ENCODE peak calls at places on chromosomes 4 and X, in seven cellular contexts. Q is ovary, H is uterus, A is upper lobe of left lung, D is tibial nerve, P is lower leg skin, V is heart left ventricle. N is an unnamed sample.

GRCh38 chr4:63459329-63459728 is 949.9 kb downstream of the TECRL start:
- DNase-seq in A (no peak), H (no peak), Q (no peak), P (no peak), V (no peak), D (no peak), N (no peak)

GRCh38 chr4:154308207-154308606 is 183.4 kb downstream of the DCHS2 start:
- DNase-seq in A (no peak), Q (no peak), D (no peak), V (no peak), H (no peak), P (no peak), N (no peak)

GRCh38 chrX:100615015-100615414 is 21.6 kb downstream of the TSPAN6 start:
- DNase-seq in Q (peak; percentile 48), D (peak; percentile 7), A (no peak), H (no peak), V (peak; percentile 6), P (no peak), N (peak; percentile 49)

GRCh38 chr4:176792348-176793059 is at the start of gene VEGFC:
- DNase-seq in A (peak; percentile 91), V (peak; percentile 71), P (peak; percentile 32), H (peak; percentile 55), Q (peak; percentile 46), D (no peak), N (peak; percentile 46)

GRCh38 chrX:111283446-111283845 is 13.2 kb upstream of the CAPN6 start:
- DNase-seq in Q (no peak), V (no peak), H (no peak), P (no peak), A (no peak), D (no peak), N (no peak)

GRCh38 chr4:28822163-28822562 is 1898.0 kb upstream of the PCDH7 start:
- DNase-seq in P (no peak), D (no peak), A (no peak), H (no peak), Q (no peak), V (no peak), N (no peak)

GRCh38 chr4:154010377-154010776 is 221.5 kb upstream of the SFRP2 start:
- DNase-seq in Q (no peak), P (peak; percentile 42), H (peak; percentile 83), A (no peak), D (no peak), V (no peak), N (no peak)

GRCh38 chr4:21768349-21769310 is 179.9 kb downstream of the KCNIP4 start:
- DNase-seq in H (no peak), V (no peak), P (no peak), Q (no peak), A (no peak), D (no peak), N (no peak)

GRCh38 chrX:100647095-100647494 is 3.1 kb downstream of the SRPX2 start:
- DNase-seq in V (no peak), Q (peak; percentile 33), H (peak; percentile 33), P (no peak), D (no peak), A (no peak), N (no peak)

GRCh38 chr4:17895481-17895880 is 84.7 kb downstream of the NCAPG start:
- DNase-seq in Q (no peak), A (no peak), V (no peak), D (no peak), P (no peak), H (no peak), N (no peak)

GRCh38 chr4:158446106-158446505 is 75.6 kb upstream of the RXFP1 start:
- DNase-seq in D (no peak), Q (no peak), P (no peak), H (no peak), V (no peak), A (no peak), N (no peak)

GRCh38 chr4:8504279-8505007 is 63.9 kb downstream of the TRMT44 start:
- DNase-seq in Q (peak; percentile 50), A (no peak), D (no peak), H (peak; percentile 22), V (no peak), P (no peak), N (no peak)

GRCh38 chr4:111854494-111855087 is 290.7 kb upstream of the FAM241A start:
- DNase-seq in A (no peak), H (no peak), P (no peak), V (no peak), D (no peak), Q (no peak), N (no peak)

GRCh38 chrX:22135171-22135711 is 103.1 kb downstream of the PHEX start:
- DNase-seq in D (no peak), V (no peak), H (no peak), A (no peak), Q (no peak), P (peak; percentile 19), N (no peak)

GRCh38 chr4:8125526-8126056 is 33.0 kb downstream of the ABLIM2 start:
- DNase-seq in V (no peak), D (no peak), Q (no peak), A (no peak), P (no peak), H (no peak), N (no peak)

GRCh38 chr4:167274346-167274745 is 40.1 kb upstream of the SPOCK3 start:
- DNase-seq in H (no peak), D (no peak), V (no peak), P (no peak), Q (no peak), A (no peak), N (no peak)

GRCh38 chr4:77152421-77152820 is 4.6 kb upstream of the CCNG2 start:
- DNase-seq in A (no peak), H (no peak), P (no peak), V (no peak), Q (no peak), D (no peak), N (no peak)

GRCh38 chr4:133759428-133759827 is 442.2 kb downstream of the PABPC4L start:
- DNase-seq in V (no peak), D (no peak), H (no peak), P (no peak), A (no peak), Q (no peak), N (no peak)

GRCh38 chr4:143381171-143382118 is 44.8 kb downstream of the GAB1 start:
- DNase-seq in P (peak; percentile 65), D (peak; percentile 76), A (no peak), Q (peak; percentile 77), H (peak; percentile 85), V (peak; percentile 90), N (peak; percentile 61)

GRCh38 chr4:24067781-24068193 is 177.9 kb upstream of the PPARGC1A start:
- DNase-seq in A (no peak), V (peak; percentile 46), D (peak; percentile 6), P (no peak), H (no peak), Q (no peak), N (no peak)

GRCh38 chr4:78171482-78171881 is 114.4 kb downstream of the FRAS1 start:
- DNase-seq in Q (no peak), H (no peak), P (no peak), D (no peak), V (no peak), A (no peak), N (no peak)

GRCh38 chr4:154354883-154355282 is 136.7 kb downstream of the DCHS2 start:
- DNase-seq in H (no peak), V (no peak), P (no peak), A (no peak), D (no peak), Q (no peak), N (no peak)

GRCh38 chr4:113761682-113762060 is at the start of gene CAMK2D:
- DNase-seq in P (peak; percentile 77), A (no peak), D (peak; percentile 74), Q (peak; percentile 88), V (peak; percentile 92), H (peak; percentile 87), N (peak; percentile 91)
- TF ChIP-seq POLR2A in P (no peak), A (peak; percentile 36), D (peak; percentile 37), Q (peak; percentile 45), V (peak; percentile 57), H (peak; percentile 61), N (peak; percentile 3)

DNA sequence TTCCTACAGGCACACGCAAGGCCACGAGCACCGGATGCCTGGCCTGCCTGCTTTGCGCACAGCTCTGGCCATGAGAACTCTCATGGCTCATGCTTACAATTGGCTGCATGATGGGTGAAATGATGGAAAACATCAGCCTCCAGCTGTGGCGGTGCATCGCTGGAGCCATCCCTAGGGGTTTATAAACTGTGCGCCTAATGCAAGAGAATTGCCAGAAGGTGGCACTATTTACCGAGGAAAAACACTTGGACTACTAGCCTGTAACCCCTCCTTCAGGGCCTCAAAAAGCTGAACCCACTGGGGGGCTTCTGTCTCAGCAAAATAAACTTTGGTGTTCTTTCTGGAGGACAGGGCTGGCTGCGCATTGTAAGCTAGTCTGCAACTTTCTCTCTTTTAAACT is 51.9 kb downstream of the PHKA2 start:
- DNase-seq in A (no peak), Q (no peak), D (no peak), V (peak; percentile 15), P (no peak), H (no peak), N (no peak)
- TF ChIP-seq CTCF in A (peak; percentile 8), Q (no peak), D (peak; percentile 20), V (peak; percentile 23), P (no peak), H (no peak), N (peak; percentile 28)

GRCh38 chr4:151197258-151197657 is 79.7 kb upstream of the PRSS48 start:
- DNase-seq in H (no peak), A (no peak), Q (no peak), P (peak; percentile 85), V (no peak), D (peak; percentile 73), N (no peak)
- H3K4me3 ChIP-seq in H (no peak overlapping the region), A (no peak overlapping the region), Q (no peak overlapping the region), P (no peak overlapping the region), V (no peak overlapping the region), D (peak overlapping the region; percentile 2), N (no peak overlapping the region)

GRCh38 chr4:5050520-5050955 is 742 bp upstream of the STK32B start:
- DNase-seq in Q (peak; percentile 58), P (peak; percentile 48), H (peak; percentile 73), V (peak; percentile 62), D (peak; percentile 53), A (peak; percentile 81), N (peak; percentile 70)

GRCh38 chr4:5052726-5053425 is 1.6 kb downstream of the STK32B start:
- DNase-seq in Q (no peak), V (no peak), P (peak; percentile 8), A (no peak), D (no peak), H (no peak), N (no peak)

GRCh38 chr4:5052424-5052702 is 1.1 kb downstream of the STK32B start:
- DNase-seq in D (no peak), A (no peak), V (no peak), Q (no peak), P (no peak), H (no peak), N (no peak)

GRCh38 chr4:5051692-5052423 is 578 bp downstream of the STK32B start:
- DNase-seq in V (no peak), P (peak; percentile 15), H (peak; percentile 19), Q (no peak), A (peak; percentile 88), D (no peak), N (peak; percentile 25)

DNA sequence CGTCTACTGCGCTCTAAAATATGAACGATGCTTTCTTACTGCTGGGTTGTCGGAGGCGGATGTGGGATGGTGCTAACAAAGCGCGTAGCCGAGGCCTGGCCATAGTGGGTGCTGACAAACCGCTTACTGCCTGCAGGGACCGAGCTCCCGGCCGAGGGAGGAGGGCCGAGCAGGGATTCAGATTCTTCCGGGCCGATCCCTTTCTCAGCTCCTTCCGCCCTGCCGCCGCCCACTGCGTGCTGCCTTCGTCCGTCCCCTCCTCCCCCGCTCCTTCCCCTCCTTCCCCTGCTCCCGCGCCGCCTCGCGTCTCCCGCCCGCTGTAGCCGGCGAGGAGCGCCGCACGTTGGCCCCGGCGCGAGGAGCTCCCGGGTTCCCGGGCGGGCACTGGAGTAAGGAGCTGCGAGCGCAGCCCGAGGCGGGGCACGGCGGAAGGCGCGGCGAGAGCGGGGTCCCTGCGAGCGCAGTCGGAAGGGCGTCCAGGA is at the start of gene STK32B:
- DNase-seq in P (peak; percentile 37), V (peak; percentile 59), D (no peak), H (peak; percentile 59), Q (peak; percentile 38), A (peak; percentile 89), N (no peak)
- TF ChIP-seq POLR2A in P (no peak), V (no peak), D (no peak), H (no peak), Q (no peak), A (no peak), N (no peak)